ENCODE peak calls at places on chromosomes 11 and 22, in six cellular contexts. K is adrenal gland, X is lower leg skin, I is IMR-90, G is esophagus muscularis mucosa, N is A549. F is an unnamed sample.

GRCh38 chr22:42820075-42820763 is 36.9 kb downstream of the ARFGAP3 start:
- DNase-seq in K (no peak), X (no peak), I (peak; percentile 93), G (no peak), N (no peak), F (peak; percentile 28)

GRCh38 chr11:75668508-75669297 is at the start of gene MAP6:
- DNase-seq in K (peak; percentile 18), X (no peak), I (no peak), G (no peak), N (peak; percentile 21), F (no peak)

GRCh38 chr22:36075230-36075629 is 46.6 kb upstream of the RBFOX2 start:
- DNase-seq in K (no peak), X (no peak), I (no peak), G (no peak), N (no peak), F (no peak)

GRCh38 chr22:37790234-37790633 is 17.5 kb upstream of the GCAT start:
- DNase-seq in K (no peak), X (no peak), I (no peak), G (no peak), N (no peak), F (no peak)

GRCh38 chr11:104043137-104043536 is 6.7 kb downstream of the DDI1 start:
- DNase-seq in K (no peak), X (no peak), I (peak; percentile 17), G (no peak), N (no peak), F (no peak)

GRCh38 chr11:122209619-122210377 is 93.8 kb upstream of the BLID start:
- DNase-seq in K (peak; percentile 77), X (peak; percentile 89), I (peak; percentile 88), G (no peak), N (no peak), F (no peak)

GRCh38 chr11:2426221-2426620 is 18.1 kb downstream of the TRPM5 start:
- DNase-seq in K (no peak), X (no peak), I (no peak), G (no peak), N (no peak), F (no peak)

GRCh38 chr11:117859713-117860112 is 16.7 kb downstream of the FXYD6 start:
- DNase-seq in K (no peak), X (no peak), I (no peak), G (no peak), N (no peak), F (no peak)

GRCh38 chr11:95095858-95096587 is 6.4 kb downstream of the ENDOD1 start:
- DNase-seq in K (no peak), X (no peak), I (peak; percentile 53), G (no peak), N (no peak), F (no peak)

GRCh38 chr11:126884192-126884973 is 116.2 kb downstream of the KIRREL3 start:
- DNase-seq in K (no peak), X (no peak), I (no peak), G (no peak), N (no peak), F (no peak)

GRCh38 chr11:111570796-111571195 is 30.3 kb downstream of the LAYN start:
- DNase-seq in K (no peak), X (no peak), I (no peak), G (no peak), N (no peak), F (no peak)

GRCh38 chr11:66420671-66421476 is at the start of gene NPAS4:
- DNase-seq in K (no peak), X (no peak), I (no peak), G (no peak), N (no peak), F (no peak)

GRCh38 chr11:111000400-111001090 is 245.0 kb upstream of the POU2AF2 start:
- DNase-seq in K (no peak), X (no peak), I (no peak), G (peak; percentile 62), N (no peak), F (no peak)

GRCh38 chr11:60182546-60183330 is at the start of gene MS4A6A:
- DNase-seq in K (no peak), X (no peak), I (no peak), G (no peak), N (no peak), F (no peak)
- TF ChIP-seq POLR2A in K (peak; percentile 7), X (no peak), I (no peak), G (no peak), N (no peak), F (no peak)

GRCh38 chr22:17569971-17570511 is 6.7 kb downstream of the SLC25A18 start:
- DNase-seq in K (peak; percentile 26), X (no peak), I (peak; percentile 4), G (no peak), N (no peak), F (no peak)
- TF ChIP-seq POLR2A in K (no peak), X (no peak), I (no peak), G (no peak), N (no peak), F (no peak)

GRCh38 chr11:65305501-65306268 is 9.0 kb upstream of the CDC42EP2 start:
- DNase-seq in K (no peak), X (no peak), I (peak; percentile 90), G (no peak), N (no peak), F (no peak)
- TF ChIP-seq POLR2A in K (no peak), X (no peak), I (no peak), G (no peak), N (no peak), F (no peak)

GRCh38 chr11:73152861-73153483 is 10.9 kb upstream of the FCHSD2 start:
- DNase-seq in K (no peak), X (peak; percentile 69), I (no peak), G (no peak), N (no peak), F (no peak)
- TF ChIP-seq POLR2A in K (no peak), X (no peak), I (no peak), G (no peak), N (no peak), F (no peak)

DNA sequence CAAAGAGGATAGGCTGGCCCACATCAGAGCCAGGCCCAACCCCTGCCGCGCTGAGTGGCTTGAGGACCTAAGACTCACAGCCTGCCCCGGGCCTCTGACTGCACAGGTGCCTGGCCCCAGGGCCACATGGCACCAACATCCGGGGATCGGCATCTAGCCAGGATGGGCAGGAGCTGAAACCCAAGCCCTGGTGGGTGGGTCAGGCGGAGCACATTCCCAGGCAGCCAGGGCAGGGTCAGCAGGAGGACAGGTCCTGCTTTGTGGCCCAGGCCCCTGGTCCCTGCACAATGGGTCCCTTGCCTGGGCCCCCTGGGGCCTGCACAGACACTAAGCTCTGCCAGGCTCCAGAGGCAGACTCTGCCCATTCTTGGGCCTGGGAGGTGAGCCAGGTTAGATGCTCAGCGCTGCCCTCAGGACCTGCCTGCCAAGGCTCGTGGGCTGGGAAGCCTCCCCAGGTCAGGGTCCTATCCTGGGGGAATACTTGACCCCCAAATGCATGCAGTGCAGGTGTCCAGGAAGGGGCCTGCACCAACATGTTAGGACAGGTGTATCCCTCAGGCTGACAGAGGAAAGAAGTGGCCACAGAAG is 33.5 kb downstream of the ARVCF start:
- DNase-seq in K (no peak), X (no peak), I (no peak), G (no peak), N (no peak), F (no peak)
- TF ChIP-seq POLR2A in K (no peak), X (no peak), I (no peak), G (no peak), N (no peak), F (no peak)

GRCh38 chr11:121154473-121154872 is 53.4 kb downstream of the TECTA start:
- DNase-seq in K (no peak), X (no peak), I (no peak), G (no peak), N (no peak), F (no peak)
- TF ChIP-seq POLR2A in K (no peak), X (no peak), I (no peak), G (no peak), N (no peak), F (no peak)

DNA sequence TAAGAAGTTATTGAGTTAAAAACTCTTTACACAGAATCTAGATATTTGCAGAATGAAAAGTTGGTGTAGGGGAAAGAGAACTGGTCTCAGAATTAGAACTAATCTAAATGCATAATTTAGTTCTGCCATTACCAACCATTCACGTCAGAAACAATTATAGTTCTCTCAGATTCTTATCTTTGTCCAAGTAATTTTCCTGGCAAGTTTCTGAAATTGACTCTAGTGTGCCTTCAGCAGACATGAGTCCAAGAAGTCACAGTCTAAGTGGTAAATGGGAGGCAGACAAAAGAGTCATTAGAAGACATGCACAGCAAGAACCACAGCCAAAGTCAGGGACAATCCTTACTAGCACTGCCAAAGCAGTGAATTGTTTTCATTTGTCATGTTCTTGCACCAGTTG is 1870.1 kb downstream of the LRRC4C start:
- DNase-seq in K (no peak), X (no peak), I (no peak), G (no peak), N (no peak), F (no peak)
- TF ChIP-seq POLR2A in K (no peak), X (no peak), I (no peak), G (no peak), N (no peak), F (no peak)

GRCh38 chr11:61975638-61976419 is 8.4 kb upstream of the FTH1 start:
- DNase-seq in K (no peak), X (peak; percentile 86), I (no peak), G (no peak), N (no peak), F (no peak)

GRCh38 chr11:61978703-61979661 is 11.5 kb upstream of the FTH1 start:
- DNase-seq in K (peak; percentile 58), X (peak; percentile 85), I (no peak), G (peak; percentile 90), N (no peak), F (no peak)

GRCh38 chr11:61974766-61975631 is 7.6 kb upstream of the FTH1 start:
- DNase-seq in K (no peak), X (peak; percentile 84), I (no peak), G (no peak), N (no peak), F (no peak)

GRCh38 chr11:61976813-61977475 is 9.5 kb upstream of the FTH1 start:
- DNase-seq in K (no peak), X (peak; percentile 68), I (no peak), G (no peak), N (no peak), F (no peak)

GRCh38 chr11:61976420-61976800 is 9.0 kb upstream of the FTH1 start:
- DNase-seq in K (no peak), X (peak; percentile 69), I (no peak), G (no peak), N (no peak), F (no peak)
- TF ChIP-seq POLR2A in K (no peak), X (no peak), I (no peak), G (no peak), N (no peak), F (no peak)

GRCh38 chr11:19777032-19777341 is 64.3 kb downstream of the NAV2 start:
- DNase-seq in K (no peak), X (no peak), I (no peak), G (no peak), N (peak; percentile 38), F (no peak)
- TF ChIP-seq POLR2A in K (no peak), X (no peak), I (no peak), G (no peak), N (no peak), F (no peak)